ENCODE peak calls at places on chromosome 22, in five cellular contexts. G, X, Q, L and T are unnamed samples.

GRCh38 chr22:38873469-38874411 is 1.7 kb upstream of the CBX6 start:
- DNase-seq in G (no peak), X (no peak), Q (no peak), L (no peak), T (no peak)

GRCh38 chr22:41140365-41140957 is 48.1 kb downstream of the EP300 start:
- DNase-seq in G (no peak), X (no peak), Q (no peak), L (no peak), T (no peak)

GRCh38 chr22:29625090-29625825 is 21.8 kb downstream of the NF2 start:
- DNase-seq in G (no peak), X (no peak), Q (peak; percentile 41), L (no peak), T (no peak)

GRCh38 chr22:39384750-39385480 is 14.7 kb upstream of the TAB1 start:
- DNase-seq in G (no peak), X (no peak), Q (no peak), L (no peak), T (no peak)

GRCh38 chr22:18088825-18089568 is 11.2 kb downstream of the PEX26 start:
- DNase-seq in G (no peak), X (no peak), Q (no peak), L (no peak), T (no peak)

GRCh38 chr22:44085743-44086741 is 61.9 kb downstream of the PARVB start:
- DNase-seq in G (no peak), X (no peak), Q (peak; percentile 60), L (no peak), T (no peak)

GRCh38 chr22:19797086-19797485 is 36.5 kb downstream of the TBX1 start:
- DNase-seq in G (no peak), X (no peak), Q (no peak), L (no peak), T (no peak)

GRCh38 chr22:39496131-39496838 is 5.8 kb upstream of the MIEF1 start:
- DNase-seq in G (no peak), X (no peak), Q (peak; percentile 89), L (peak; percentile 75), T (no peak)

GRCh38 chr22:39678862-39679490 is 108.4 kb downstream of the CACNA1I start:
- DNase-seq in G (no peak), X (no peak), Q (no peak), L (no peak), T (no peak)

GRCh38 chr22:49658902-49659280 is 168.8 kb downstream of the BRD1 start:
- DNase-seq in G (no peak), X (no peak), Q (no peak), L (no peak), T (no peak)

GRCh38 chr22:29190051-29190450 is 15.6 kb upstream of the EMID1 start:
- DNase-seq in G (no peak), X (no peak), Q (no peak), L (no peak), T (no peak)

GRCh38 chr22:32622004-32622761 is 147.6 kb downstream of the FBXO7 start:
- DNase-seq in G (no peak), X (no peak), Q (no peak), L (no peak), T (no peak)

GRCh38 chr22:24133187-24133965 is 47.9 kb upstream of the SUSD2 start:
- DNase-seq in G (no peak), X (no peak), Q (no peak), L (no peak), T (no peak)
- TF ChIP-seq CTCF in G (peak; percentile 41), X (peak; percentile 53), Q (no peak), L (no peak), T (no peak)

GRCh38 chr22:42399315-42400271 is 32.6 kb downstream of the NFAM1 start:
- DNase-seq in G (no peak), X (no peak), Q (peak; percentile 37), L (no peak), T (no peak)

GRCh38 chr22:42397332-42398246 is 34.6 kb downstream of the NFAM1 start:
- DNase-seq in G (no peak), X (no peak), Q (peak; percentile 83), L (no peak), T (no peak)

GRCh38 chr22:42401562-42402334 is 30.5 kb downstream of the NFAM1 start:
- DNase-seq in G (no peak), X (no peak), Q (no peak), L (no peak), T (no peak)

GRCh38 chr22:42400811-42401547 is 31.2 kb downstream of the NFAM1 start:
- DNase-seq in G (no peak), X (no peak), Q (no peak), L (no peak), T (no peak)

GRCh38 chr22:42396621-42397331 is 35.4 kb downstream of the NFAM1 start:
- DNase-seq in G (no peak), X (no peak), Q (peak; percentile 14), L (no peak), T (no peak)
- TF ChIP-seq CTCF in G (no peak), X (no peak), Q (no peak), L (no peak), T (no peak)

GRCh38 chr22:27990879-27991278 is 71.8 kb upstream of the PITPNB start:
- DNase-seq in G (peak; percentile 80), X (no peak), Q (peak; percentile 58), L (no peak), T (no peak)
- TF ChIP-seq CTCF in G (no peak), X (no peak), Q (peak; percentile 62), L (no peak), T (peak; percentile 14)

GRCh38 chr22:45316796-45317526 is 7.2 kb downstream of the FAM118A start:
- DNase-seq in G (no peak), X (no peak), Q (peak; percentile 42), L (no peak), T (no peak)

GRCh38 chr22:45318168-45318557 is 8.4 kb downstream of the FAM118A start:
- DNase-seq in G (peak; percentile 92), X (peak; percentile 78), Q (peak; percentile 76), L (peak; percentile 69), T (peak; percentile 80)

GRCh38 chr22:45318558-45319318 is 9.0 kb downstream of the FAM118A start:
- DNase-seq in G (no peak), X (peak; percentile 49), Q (peak; percentile 25), L (no peak), T (no peak)

GRCh38 chr22:45319319-45319675 is 9.6 kb downstream of the FAM118A start:
- DNase-seq in G (no peak), X (no peak), Q (no peak), L (no peak), T (no peak)

DNA sequence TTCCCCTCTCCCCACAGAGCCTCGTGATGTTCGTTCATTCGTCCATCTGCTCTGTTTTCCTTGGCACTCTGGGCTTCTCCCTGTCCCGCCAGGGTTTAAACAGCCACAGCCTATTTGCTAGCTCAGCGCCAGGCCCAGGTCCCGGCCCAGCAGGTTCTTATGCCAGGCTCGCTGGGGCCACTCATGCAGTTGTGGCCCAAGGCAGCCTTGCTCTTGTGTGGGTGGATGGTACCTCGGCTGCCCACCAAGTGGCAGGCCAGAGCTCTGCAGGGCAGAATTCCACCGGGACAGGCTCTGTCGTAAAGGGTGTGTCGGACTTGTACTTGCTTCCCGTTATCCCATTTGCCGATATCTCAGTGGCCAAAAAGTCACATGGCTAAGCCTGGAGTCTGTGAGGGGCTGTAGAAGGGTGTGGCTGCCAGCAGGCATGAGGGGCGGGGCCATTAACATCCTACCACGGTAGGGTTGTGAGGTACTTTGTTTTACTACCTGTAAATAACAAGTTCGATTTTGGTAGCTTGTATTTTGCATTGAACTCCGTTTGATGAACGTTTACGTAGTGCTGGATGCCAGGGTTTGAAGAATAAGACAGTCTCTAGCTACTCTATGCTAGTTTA is 7.9 kb downstream of the FAM118A start:
- DNase-seq in G (peak; percentile 93), X (peak; percentile 42), Q (no peak), L (peak; percentile 66), T (no peak)
- TF ChIP-seq CTCF in G (peak; percentile 40), X (no peak), Q (no peak), L (peak; percentile 79), T (no peak)

DNA sequence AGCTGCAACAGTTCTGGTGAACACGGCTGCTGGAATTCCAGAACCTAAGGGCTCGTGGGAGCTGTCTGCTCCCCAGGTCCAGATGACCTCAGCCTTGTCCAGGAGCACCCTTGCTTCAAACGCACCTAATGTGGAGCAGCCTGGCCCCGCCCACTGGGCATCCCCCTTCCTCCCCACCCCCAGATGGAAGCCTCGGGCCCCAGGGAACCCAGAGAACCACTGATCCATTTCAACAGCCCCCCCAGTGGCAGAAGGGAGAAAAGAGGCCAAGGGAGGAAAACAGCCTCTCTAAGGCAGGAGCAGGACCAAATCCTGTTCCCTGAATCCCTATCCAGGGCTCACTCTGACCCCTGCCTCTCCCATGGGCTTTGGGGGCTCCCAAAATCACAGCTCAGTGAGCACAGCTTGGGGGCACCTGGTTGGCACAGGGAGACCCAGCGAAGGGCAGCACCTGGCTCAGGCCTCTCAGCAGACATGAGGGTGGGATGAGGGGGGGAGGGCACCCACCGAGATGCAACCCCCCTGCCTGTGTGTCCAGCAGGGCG is 1.2 kb downstream of the CYTH4 start:
- DNase-seq in G (no peak), X (no peak), Q (no peak), L (no peak), T (no peak)
- TF ChIP-seq CTCF in G (no peak), X (no peak), Q (no peak), L (no peak), T (no peak)